ENCODE peak calls at places on chromosomes 7 and 10, in five cellular contexts. One of them, this sample, is unnamed.

GRCh38 chr10:70617798-70618568 is 15.4 kb upstream of the PRF1 start:
- DNase-seq in DND-41: no peak
- DNase-seq in Calu3: no peak
- DNase-seq in transverse colon: no peak
- DNase-seq in HCT116: no peak
- DNase-seq in this sample: no peak

GRCh38 chr7:81013036-81013435 is 94.2 kb upstream of the SEMA3C start:
- DNase-seq in Calu3: no peak
- DNase-seq in HCT116: peak; percentile 76
- DNase-seq in transverse colon: no peak
- DNase-seq in DND-41: no peak
- DNase-seq in this sample: no peak

GRCh38 chr10:26485150-26485941 is 47.2 kb downstream of the APBB1IP start:
- DNase-seq in HCT116: no peak
- DNase-seq in Calu3: no peak
- DNase-seq in DND-41: no peak
- DNase-seq in transverse colon: no peak
- DNase-seq in this sample: no peak

GRCh38 chr10:110502851-110503301 is 5.2 kb downstream of the DUSP5 start:
- DNase-seq in Calu3: no peak
- DNase-seq in HCT116: no peak
- DNase-seq in transverse colon: peak; percentile 49
- DNase-seq in DND-41: no peak
- DNase-seq in this sample: peak; percentile 65

GRCh38 chr10:51204691-51205090 is 130.4 kb downstream of the PRKG1 start:
- DNase-seq in Calu3: no peak
- DNase-seq in transverse colon: no peak
- DNase-seq in HCT116: no peak
- DNase-seq in DND-41: no peak
- DNase-seq in this sample: no peak

GRCh38 chr10:26746111-26746510 is 48.6 kb downstream of the PDSS1 start:
- DNase-seq in Calu3: no peak
- DNase-seq in transverse colon: no peak
- DNase-seq in DND-41: no peak
- DNase-seq in HCT116: no peak
- DNase-seq in this sample: no peak

GRCh38 chr10:30481603-30482002 is 47.6 kb downstream of the MAP3K8 start:
- DNase-seq in transverse colon: no peak
- DNase-seq in DND-41: no peak
- DNase-seq in HCT116: no peak
- DNase-seq in Calu3: no peak
- DNase-seq in this sample: no peak

GRCh38 chr10:44650576-44651394 is 260.4 kb upstream of the TMEM72 start:
- DNase-seq in DND-41: no peak
- DNase-seq in Calu3: no peak
- DNase-seq in transverse colon: no peak
- DNase-seq in HCT116: no peak
- DNase-seq in this sample: no peak

GRCh38 chr10:114388275-114388674 is 16.0 kb downstream of the AFAP1L2 start:
- DNase-seq in transverse colon: no peak
- DNase-seq in HCT116: no peak
- DNase-seq in DND-41: no peak
- DNase-seq in Calu3: no peak
- DNase-seq in this sample: peak; percentile 49

GRCh38 chr7:131212114-131212513 is 115.6 kb upstream of the MKLN1 start:
- DNase-seq in HCT116: no peak
- DNase-seq in DND-41: no peak
- DNase-seq in Calu3: no peak
- DNase-seq in transverse colon: no peak
- DNase-seq in this sample: no peak

GRCh38 chr7:43295429-43295828 is 183.0 kb downstream of the HECW1 start:
- DNase-seq in DND-41: no peak
- DNase-seq in Calu3: no peak
- DNase-seq in transverse colon: no peak
- DNase-seq in HCT116: no peak
- DNase-seq in this sample: no peak

DNA sequence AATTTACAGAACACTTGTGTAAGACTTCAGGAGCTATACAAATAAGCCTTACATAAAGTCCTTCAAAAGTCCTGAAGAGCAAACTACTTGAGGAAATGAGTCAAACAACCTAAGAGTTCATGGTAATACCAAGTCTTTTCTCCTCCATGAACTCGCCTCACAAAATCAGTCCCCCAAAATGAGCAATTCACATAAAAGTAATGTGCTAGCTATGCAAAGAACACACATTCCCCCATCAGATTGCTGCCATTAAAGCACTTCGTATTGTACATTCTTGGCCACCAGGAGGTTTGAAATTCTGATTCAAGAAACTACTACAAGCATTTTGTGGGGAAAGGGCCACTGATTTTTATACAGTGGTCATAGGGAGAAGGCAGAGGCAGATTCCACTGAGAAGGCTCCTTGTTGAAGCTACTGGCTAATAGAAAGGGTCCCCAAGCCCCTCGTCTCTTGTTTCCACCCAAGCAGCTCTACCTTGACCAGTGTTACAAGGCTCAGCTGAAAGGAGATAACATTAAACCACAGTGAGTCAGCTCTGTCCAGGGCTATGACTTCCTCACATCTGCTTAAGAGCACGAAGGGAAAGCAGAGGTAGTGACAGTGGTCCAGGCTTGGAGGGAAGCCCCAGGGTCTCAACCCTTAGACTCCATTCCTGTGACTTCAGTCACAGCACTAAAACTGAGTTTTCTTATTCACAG is 115.2 kb upstream of the CDK1 start:
- DNase-seq in HCT116: peak; percentile 7
- DNase-seq in transverse colon: no peak
- DNase-seq in Calu3: no peak
- DNase-seq in DND-41: no peak
- DNase-seq in this sample: no peak
- TF ChIP-seq CTCF in HCT116: no peak
- TF ChIP-seq CTCF in transverse colon: no peak
- TF ChIP-seq CTCF in Calu3: no peak
- TF ChIP-seq CTCF in DND-41: no peak
- TF ChIP-seq CTCF in this sample: no peak

GRCh38 chr7:14717711-14718304 is 184.7 kb downstream of the DGKB start:
- DNase-seq in Calu3: no peak
- DNase-seq in DND-41: no peak
- DNase-seq in HCT116: no peak
- DNase-seq in transverse colon: no peak
- DNase-seq in this sample: no peak
- TF ChIP-seq CTCF in Calu3: peak; percentile 49
- TF ChIP-seq CTCF in DND-41: peak; percentile 39
- TF ChIP-seq CTCF in HCT116: peak; percentile 52
- TF ChIP-seq CTCF in transverse colon: peak; percentile 42
- TF ChIP-seq CTCF in this sample: peak; percentile 46

DNA sequence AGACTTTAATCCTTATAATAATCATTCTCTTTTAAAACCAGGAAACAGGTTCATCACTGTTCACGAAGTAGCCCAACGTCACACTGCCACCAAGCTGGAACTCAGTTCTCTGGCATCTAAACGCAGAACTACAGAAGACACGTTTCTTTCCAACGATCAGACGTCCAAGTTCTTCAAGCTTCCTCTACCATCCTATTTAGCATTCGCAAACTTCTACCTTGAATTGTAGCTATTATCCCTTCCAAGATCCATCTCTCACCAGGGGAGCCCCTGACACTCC is 647 bp downstream of the TRDMT1 start:
- DNase-seq in DND-41: no peak
- DNase-seq in transverse colon: peak; percentile 53
- DNase-seq in Calu3: peak; percentile 34
- DNase-seq in HCT116: peak; percentile 23
- DNase-seq in this sample: peak; percentile 33
- TF ChIP-seq CTCF in DND-41: peak; percentile 40
- TF ChIP-seq CTCF in transverse colon: no peak
- TF ChIP-seq CTCF in Calu3: no peak
- TF ChIP-seq CTCF in HCT116: peak; percentile 17
- TF ChIP-seq CTCF in this sample: no peak

GRCh38 chr7:134327896-134328295 is 11.2 kb upstream of the SLC35B4 start:
- DNase-seq in HCT116: peak; percentile 75
- DNase-seq in transverse colon: peak; percentile 45
- DNase-seq in Calu3: peak; percentile 51
- DNase-seq in DND-41: peak; percentile 67
- DNase-seq in this sample: peak; percentile 52
- TF ChIP-seq CTCF in HCT116: peak; percentile 51
- TF ChIP-seq CTCF in transverse colon: peak; percentile 32
- TF ChIP-seq CTCF in Calu3: no peak
- TF ChIP-seq CTCF in DND-41: peak; percentile 78
- TF ChIP-seq CTCF in this sample: peak; percentile 71

GRCh38 chr7:47078241-47078640 is 503.7 kb downstream of the TNS3 start:
- DNase-seq in transverse colon: no peak
- DNase-seq in HCT116: no peak
- DNase-seq in DND-41: no peak
- DNase-seq in Calu3: no peak
- DNase-seq in this sample: no peak
- TF ChIP-seq CTCF in transverse colon: no peak
- TF ChIP-seq CTCF in HCT116: no peak
- TF ChIP-seq CTCF in DND-41: no peak
- TF ChIP-seq CTCF in Calu3: no peak
- TF ChIP-seq CTCF in this sample: no peak

This sample was measured in GM13977.